ENCODE peak calls at places on chromosomes 7 and 10, in five cellular contexts. Z, T, I, Y and U are unnamed samples.

GRCh38 chr7:121563177-121563576 is 167.1 kb upstream of the FAM3C start:
- DNase-seq in Z (no peak), T (no peak), I (no peak), Y (no peak), U (no peak)

GRCh38 chr7:46356365-46356764 is 435.3 kb upstream of the IGFBP3 start:
- DNase-seq in Z (no peak), T (no peak), I (no peak), Y (no peak), U (no peak)

GRCh38 chr7:18345641-18346234 is 149.8 kb upstream of the HDAC9 start:
- DNase-seq in Z (peak), T (no peak), I (no peak), Y (no peak), U (no peak)

GRCh38 chr7:80047032-80047431 is 87.6 kb upstream of the GNAI1 start:
- DNase-seq in Z (no peak), T (no peak), I (no peak), Y (no peak), U (no peak)

GRCh38 chr7:151895008-151895661 is 18.2 kb upstream of the PRKAG2 start:
- DNase-seq in Z (peak), T (no peak), I (no peak), Y (no peak), U (no peak)

GRCh38 chr10:6473901-6474370 is 106.1 kb downstream of the PRKCQ start:
- DNase-seq in Z (no peak), T (no peak), I (no peak), Y (no peak), U (no peak)

GRCh38 chr7:19079066-19079465 is 38.4 kb downstream of the TWIST1 start:
- DNase-seq in Z (no peak), T (no peak), I (no peak), Y (no peak), U (peak)

GRCh38 chr7:142815099-142815498 is 39.8 kb upstream of the EPHB6 start:
- DNase-seq in Z (no peak), T (no peak), I (no peak), Y (no peak), U (no peak)

GRCh38 chr7:87345962-87346371 is 503 bp downstream of the CROT start:
- DNase-seq in Z (no peak), T (no peak), I (no peak), Y (no peak), U (peak)

GRCh38 chr10:43197834-43198681 is 59.8 kb downstream of the CSGALNACT2 start:
- DNase-seq in Z (no peak), T (peak), I (no peak), Y (no peak), U (no peak)

GRCh38 chr10:107623292-107623691 is 458.8 kb upstream of the SORCS1 start:
- DNase-seq in Z (no peak), T (no peak), I (no peak), Y (no peak), U (no peak)

GRCh38 chr10:93967756-93968155 is 26.0 kb upstream of the PLCE1 start:
- DNase-seq in Z (no peak), T (no peak), I (no peak), Y (no peak), U (no peak)

GRCh38 chr7:113131367-113131766 is 13.0 kb upstream of the SMIM30 start:
- DNase-seq in Z (no peak), T (no peak), I (no peak), Y (no peak), U (no peak)

GRCh38 chr7:30974605-30975256 is 11.0 kb downstream of the GHRHR start:
- DNase-seq in Z (peak), T (peak), I (peak), Y (no peak), U (peak)

DNA sequence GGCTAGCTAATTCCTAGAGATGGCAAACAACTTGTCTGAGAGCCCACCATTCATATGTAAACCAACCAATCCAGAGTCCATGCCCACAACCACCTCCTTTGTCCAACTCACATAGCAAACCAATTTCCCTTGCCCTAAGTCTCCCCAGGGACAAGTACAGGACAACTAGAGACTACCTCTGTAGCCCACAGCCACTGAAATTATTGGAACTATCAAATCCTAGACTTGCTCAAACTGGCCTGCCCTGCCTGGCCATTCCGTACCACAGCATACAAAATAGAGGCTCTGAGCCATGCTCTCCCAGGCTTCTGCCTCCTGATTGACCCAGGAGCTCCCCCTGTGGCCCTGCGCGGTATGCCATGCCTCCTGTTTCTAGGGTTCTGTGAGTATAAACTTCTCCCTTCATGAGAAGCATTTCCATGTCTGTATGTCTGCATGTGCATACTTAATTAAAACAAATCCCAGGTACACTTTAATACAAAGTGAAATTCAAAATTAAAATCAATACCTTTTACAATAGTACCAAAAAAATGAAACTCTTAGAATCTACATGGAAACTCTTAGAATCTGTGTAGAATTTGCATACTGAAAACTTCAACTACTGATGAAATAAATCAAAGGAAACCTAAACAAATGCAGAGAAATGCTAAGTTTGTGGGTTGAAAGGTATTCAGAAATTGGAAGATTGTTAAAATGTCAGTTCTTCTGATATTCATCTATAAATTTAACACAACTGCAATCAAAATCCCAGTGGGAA is 4.0 kb upstream of the HECW1 start:
- DNase-seq in Z (peak), T (no peak), I (peak), Y (no peak), U (no peak)
- TF ChIP-seq CTCF in Z (peak), T (peak), I (peak), Y (no peak), U (peak)

DNA sequence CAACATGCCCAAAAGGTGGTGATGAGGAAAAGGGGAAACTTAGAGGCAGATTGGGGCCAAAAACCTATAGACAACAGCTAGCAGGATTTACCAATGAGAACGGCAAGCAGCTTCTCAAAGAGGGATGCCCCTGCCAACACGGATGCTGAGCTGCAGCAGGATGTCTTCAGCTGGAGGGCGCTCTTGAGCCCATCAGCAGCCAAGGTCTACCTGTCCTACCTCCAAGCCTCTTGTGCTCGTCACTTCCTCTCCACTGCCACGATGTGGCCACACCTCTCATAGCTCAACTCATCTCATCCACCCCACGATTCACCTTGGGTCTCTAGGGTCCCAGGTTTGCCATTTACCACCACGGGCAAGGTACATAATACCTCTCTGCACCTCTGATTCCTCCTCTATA is 36.5 kb downstream of the DLG5 start:
- DNase-seq in Z (no peak), T (no peak), I (no peak), Y (no peak), U (no peak)
- TF ChIP-seq CTCF in Z (no peak), T (no peak), I (no peak), Y (no peak), U (no peak)

GRCh38 chr7:24255139-24255538 is 28.9 kb upstream of the NPY start:
- DNase-seq in Z (no peak), T (no peak), I (no peak), Y (no peak), U (no peak)
- TF ChIP-seq CTCF in Z (no peak), T (no peak), I (no peak), Y (no peak), U (no peak)

GRCh38 chr7:101868191-101868950 is 50.9 kb downstream of the CUX1 start:
- DNase-seq in Z (no peak), T (no peak), I (no peak), Y (no peak), U (no peak)

GRCh38 chr7:101871351-101871750 is 53.9 kb downstream of the CUX1 start:
- DNase-seq in Z (no peak), T (no peak), I (no peak), Y (no peak), U (no peak)

GRCh38 chr7:101869026-101869900 is 51.8 kb downstream of the CUX1 start:
- DNase-seq in Z (no peak), T (no peak), I (no peak), Y (no peak), U (no peak)

GRCh38 chr7:101869901-101870290 is 52.5 kb downstream of the CUX1 start:
- DNase-seq in Z (no peak), T (no peak), I (no peak), Y (no peak), U (no peak)

DNA sequence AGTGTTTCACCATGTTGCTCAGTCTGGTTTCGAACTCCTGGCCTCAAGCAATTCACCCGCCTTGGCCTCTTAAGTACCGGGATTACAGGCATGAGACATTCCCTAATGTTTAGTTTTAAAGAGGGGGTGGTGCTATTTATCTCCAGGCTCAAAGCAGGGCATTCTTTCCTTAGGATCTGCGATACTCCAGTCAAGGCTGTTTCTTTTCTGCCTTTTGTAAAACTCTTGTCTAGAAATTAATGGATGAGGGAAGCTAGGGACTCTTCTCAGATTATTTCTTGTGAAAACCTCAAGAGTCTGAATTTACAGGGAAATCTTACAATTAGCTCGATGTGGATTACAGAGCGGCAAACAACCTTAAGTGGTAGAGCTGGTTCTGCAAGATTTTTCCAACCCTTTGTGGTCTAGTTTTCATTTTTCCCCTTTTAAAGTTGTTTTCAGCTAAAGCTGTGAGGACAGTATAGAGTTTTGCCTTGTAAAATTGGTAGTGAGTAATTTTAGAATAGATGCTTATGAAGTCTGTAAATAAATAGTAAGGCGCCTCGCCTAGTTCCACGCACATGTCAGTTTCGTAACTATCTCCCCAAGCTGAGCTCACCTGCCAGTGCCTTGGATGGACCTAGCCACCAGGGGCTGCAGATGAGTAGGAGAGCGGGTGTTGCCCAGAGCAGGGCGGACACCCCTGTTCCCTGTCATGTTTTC is 53.1 kb downstream of the CUX1 start:
- DNase-seq in Z (peak), T (no peak), I (no peak), Y (no peak), U (peak)
- TF ChIP-seq CTCF in Z (peak), T (no peak), I (peak), Y (no peak), U (peak)

DNA sequence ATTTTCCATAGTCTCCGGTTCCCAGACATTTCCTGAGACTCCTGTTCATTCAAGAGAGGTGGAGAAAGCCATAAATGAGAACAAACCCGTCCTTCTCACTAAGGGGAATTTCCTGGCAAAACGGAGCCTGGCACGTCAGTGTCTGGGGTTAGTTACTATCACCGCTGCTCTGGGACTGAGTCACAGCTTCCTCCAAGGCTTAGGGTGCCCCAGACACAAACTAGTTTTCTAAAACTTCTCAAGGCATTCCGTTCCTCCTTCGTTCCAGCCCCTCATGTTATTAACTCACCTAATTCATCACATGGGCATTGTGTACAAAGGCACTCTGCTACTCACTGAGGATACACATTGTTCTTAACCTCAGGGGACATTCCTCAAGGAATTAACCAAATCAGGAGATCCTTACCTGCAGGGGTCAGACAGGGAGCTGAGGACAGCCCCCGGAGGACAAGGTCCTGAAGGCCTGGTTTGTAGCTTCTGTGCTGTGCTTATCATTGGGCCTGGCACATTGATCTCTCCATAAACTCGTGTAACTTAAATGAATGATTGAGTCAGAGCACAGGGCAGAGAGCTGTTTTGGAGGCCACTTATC is 103.0 kb upstream of the KLF6 start:
- DNase-seq in Z (no peak), T (peak), I (no peak), Y (peak), U (peak)
- TF ChIP-seq CTCF in Z (no peak), T (no peak), I (no peak), Y (no peak), U (no peak)

DNA sequence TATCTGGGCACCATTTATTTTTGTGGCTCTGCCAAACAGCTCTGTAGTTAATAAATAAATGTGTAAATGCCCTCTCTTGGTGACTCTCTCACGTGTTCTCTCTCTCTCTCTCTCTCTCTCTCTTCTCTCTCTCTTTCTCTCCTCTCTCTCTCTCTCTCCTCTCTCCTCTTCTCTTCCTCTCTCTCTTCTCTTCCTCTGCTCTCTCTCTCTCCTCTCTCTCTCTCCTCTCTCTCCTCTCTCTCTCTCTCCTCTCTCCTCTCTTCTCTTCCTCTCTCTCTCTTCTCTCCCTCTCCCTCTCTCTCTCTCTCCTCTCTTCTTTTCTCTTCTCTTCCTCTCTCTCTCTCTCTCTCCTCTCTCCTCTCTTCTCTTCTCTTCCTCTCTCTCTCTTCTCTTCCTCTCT is 145.8 kb upstream of the TMEM72 start:
- DNase-seq in Z (no peak), T (no peak), I (no peak), Y (no peak), U (no peak)
- TF ChIP-seq CTCF in Z (no peak), T (no peak), I (no peak), Y (no peak), U (no peak)

GRCh38 chr10:117107280-117107679 is 30.8 kb downstream of the VAX1 start:
- DNase-seq in Z (no peak), T (no peak), I (no peak), Y (no peak), U (no peak)

GRCh38 chr10:117112220-117112619 is 25.9 kb downstream of the VAX1 start:
- DNase-seq in Z (no peak), T (no peak), I (no peak), Y (no peak), U (no peak)
- TF ChIP-seq CTCF in Z (no peak), T (no peak), I (no peak), Y (no peak), U (peak)

DNA sequence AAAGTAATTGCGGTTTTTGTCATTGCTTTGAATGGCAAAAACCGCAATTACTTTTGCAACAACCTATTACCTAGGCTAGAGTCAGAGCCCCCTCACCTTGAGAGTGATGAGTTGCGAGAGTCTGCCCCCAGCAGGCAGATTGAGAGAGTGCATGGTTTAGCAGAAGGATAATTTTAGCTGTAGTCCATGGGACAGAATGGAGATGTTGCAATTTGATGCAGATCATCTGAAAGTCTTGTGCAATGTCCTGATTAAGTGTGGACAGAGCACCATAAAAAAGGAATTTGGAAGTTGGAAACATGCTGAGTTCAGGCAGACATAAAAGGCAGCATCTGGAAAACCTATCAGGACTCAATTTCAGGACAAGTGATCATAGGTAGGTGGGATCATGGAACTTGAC is 48.7 kb downstream of the GPR141 start:
- DNase-seq in Z (peak), T (no peak), I (no peak), Y (no peak), U (no peak)
- TF ChIP-seq CTCF in Z (no peak), T (no peak), I (peak), Y (peak), U (peak)